ENCODE peak calls at places on chromosomes 7 and 10, in six cellular contexts. L, D, K, C, A and Q are unnamed samples.

GRCh38 chr10:81696609-81697388 is 178.2 kb upstream of the NRG3 start:
- DNase-seq in L (no peak), D (no peak), K (no peak), C (peak), A (peak), Q (peak)

GRCh38 chr7:108094375-108094774 is 35.8 kb downstream of the LAMB4 start:
- DNase-seq in L (peak), D (no peak), K (peak), C (no peak), A (no peak), Q (no peak)

GRCh38 chr7:35003679-35004278 is 33.5 kb downstream of the DPY19L1 start:
- DNase-seq in L (peak), D (no peak), K (peak), C (peak), A (no peak), Q (no peak)

GRCh38 chr7:53835301-53835700 is 706.9 kb upstream of the VSTM2A start:
- DNase-seq in L (no peak), D (no peak), K (no peak), C (no peak), A (no peak), Q (no peak)

GRCh38 chr10:130048081-130048480 is 62.5 kb downstream of the C10orf143 start:
- DNase-seq in L (no peak), D (no peak), K (no peak), C (no peak), A (peak), Q (no peak)

GRCh38 chr7:1842321-1843221 is 172.5 kb downstream of the ELFN1 start:
- DNase-seq in L (peak), D (no peak), K (peak), C (peak), A (no peak), Q (no peak)

GRCh38 chr10:1104971-1105370 is 48.8 kb downstream of the WDR37 start:
- DNase-seq in L (no peak), D (no peak), K (no peak), C (no peak), A (no peak), Q (no peak)

GRCh38 chr7:93551063-93551895 is 23.2 kb downstream of the CALCR start:
- DNase-seq in L (peak), D (peak), K (peak), C (peak), A (no peak), Q (no peak)

GRCh38 chr7:112298543-112299100 is 92.1 kb downstream of the ZNF277 start:
- DNase-seq in L (no peak), D (no peak), K (no peak), C (peak), A (no peak), Q (no peak)

GRCh38 chr10:16348891-16349290 is 87.9 kb upstream of the PTER start:
- DNase-seq in L (no peak), D (no peak), K (no peak), C (no peak), A (no peak), Q (peak)

GRCh38 chr7:84136809-84137208 is 57.8 kb downstream of the SEMA3A start:
- DNase-seq in L (no peak), D (no peak), K (no peak), C (no peak), A (no peak), Q (no peak)

GRCh38 chr10:86077271-86077670 is 289.3 kb downstream of the GRID1 start:
- DNase-seq in L (no peak), D (no peak), K (no peak), C (no peak), A (no peak), Q (no peak)

GRCh38 chr10:70465832-70466231 is 12.7 kb upstream of the PALD1 start:
- DNase-seq in L (no peak), D (no peak), K (no peak), C (no peak), A (no peak), Q (no peak)

GRCh38 chr7:134058980-134059379 is 68.2 kb upstream of the LRGUK start:
- DNase-seq in L (no peak), D (no peak), K (peak), C (peak), A (no peak), Q (peak)

GRCh38 chr7:32670105-32670504 is 174.8 kb downstream of the AVL9 start:
- DNase-seq in L (peak), D (peak), K (peak), C (peak), A (no peak), Q (no peak)

GRCh38 chr7:2231992-2232765 is 566 bp downstream of the MAD1L1 start:
- DNase-seq in L (peak), D (no peak), K (no peak), C (peak), A (peak), Q (no peak)

GRCh38 chr10:124085680-124086079 is 7.7 kb downstream of the CHST15 start:
- DNase-seq in L (no peak), D (no peak), K (no peak), C (no peak), A (no peak), Q (no peak)

GRCh38 chr7:121521681-121522405 is 125.7 kb upstream of the FAM3C start:
- DNase-seq in L (no peak), D (no peak), K (no peak), C (no peak), A (no peak), Q (no peak)

GRCh38 chr7:89017676-89018075 is 222.1 kb upstream of the TEX47 start:
- DNase-seq in L (no peak), D (no peak), K (no peak), C (no peak), A (no peak), Q (no peak)

GRCh38 chr7:142434666-142435174 is 176.9 kb upstream of the PRSS58 start:
- DNase-seq in L (no peak), D (no peak), K (no peak), C (no peak), A (no peak), Q (no peak)

GRCh38 chr10:31299119-31299518 is 19.9 kb upstream of the ZEB1 start:
- DNase-seq in L (no peak), D (no peak), K (peak), C (peak), A (no peak), Q (no peak)

GRCh38 chr10:118832242-118832651 is 77.5 kb upstream of the CACUL1 start:
- DNase-seq in L (no peak), D (no peak), K (peak), C (no peak), A (no peak), Q (no peak)

GRCh38 chr7:90773269-90773668 is 177.1 kb downstream of the CDK14 start:
- DNase-seq in L (no peak), D (no peak), K (no peak), C (no peak), A (no peak), Q (no peak)

GRCh38 chr7:13800694-13801448 is 188.6 kb downstream of the ETV1 start:
- DNase-seq in L (peak), D (no peak), K (peak), C (no peak), A (no peak), Q (no peak)

GRCh38 chr7:12303507-12303906 is 92.4 kb downstream of the TMEM106B start:
- DNase-seq in L (no peak), D (no peak), K (no peak), C (no peak), A (no peak), Q (no peak)

GRCh38 chr10:6299234-6299633 is 96.5 kb downstream of the PFKFB3 start:
- DNase-seq in L (no peak), D (no peak), K (no peak), C (peak), A (no peak), Q (no peak)

GRCh38 chr7:4749798-4750197 is 25.6 kb upstream of the AP5Z1 start:
- DNase-seq in L (no peak), D (no peak), K (no peak), C (no peak), A (no peak), Q (no peak)

GRCh38 chr7:120554960-120555571 is 282.1 kb downstream of the KCND2 start:
- DNase-seq in L (peak), D (peak), K (peak), C (peak), A (peak), Q (peak)

GRCh38 chr7:114645451-114645850 is 230.8 kb downstream of the FOXP2 start:
- DNase-seq in L (no peak), D (no peak), K (no peak), C (no peak), A (no peak), Q (no peak)

DNA sequence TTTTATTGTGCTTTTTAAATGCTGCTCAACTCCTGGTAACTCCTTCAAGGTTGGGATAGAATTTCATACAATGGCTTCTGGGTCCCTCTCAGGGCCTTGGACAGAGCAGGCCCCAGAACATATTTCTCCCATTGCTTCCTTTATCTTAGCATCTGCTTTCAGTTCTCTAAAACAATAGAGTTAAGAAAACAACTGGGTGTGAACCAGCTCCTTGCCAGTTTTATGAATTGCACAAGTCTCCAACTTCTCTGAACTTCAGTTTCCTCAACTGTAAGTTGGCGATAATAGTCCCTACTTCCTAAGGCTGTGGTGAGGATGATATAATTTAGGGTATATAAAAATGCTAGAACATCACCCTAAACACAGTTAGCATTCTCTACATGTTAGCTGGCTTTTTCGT is 77.0 kb upstream of the INHBA start:
- DNase-seq in L (no peak), D (no peak), K (no peak), C (no peak), A (no peak), Q (no peak)
- H2AK5ac ChIP-seq in L (no peak), D (no peak), K (no peak), C (no peak), A (no peak), Q (no peak)

GRCh38 chr10:77176224-77176623 is 461.4 kb downstream of the KCNMA1 start:
- DNase-seq in L (no peak), D (no peak), K (no peak), C (no peak), A (no peak), Q (no peak)
- H2AK5ac ChIP-seq in L (no peak), D (no peak), K (no peak), C (no peak), A (no peak), Q (no peak)

GRCh38 chr7:102288285-102288930 is 1.7 kb downstream of the SH2B2 start:
- DNase-seq in L (peak), D (no peak), K (no peak), C (peak), A (no peak), Q (no peak)
- H2AK5ac ChIP-seq in L (no peak), D (no peak), K (no peak), C (no peak), A (peak), Q (no peak)

GRCh38 chr7:7169296-7169695 is 13.0 kb upstream of the C1GALT1 start:
- DNase-seq in L (no peak), D (no peak), K (no peak), C (no peak), A (no peak), Q (no peak)
- H2AK5ac ChIP-seq in L (no peak), D (no peak), K (no peak), C (no peak), A (no peak), Q (no peak)

GRCh38 chr7:130473877-130474276 is 18.0 kb upstream of the MEST start:
- DNase-seq in L (peak), D (no peak), K (no peak), C (no peak), A (no peak), Q (no peak)
- H2AK5ac ChIP-seq in L (no peak), D (no peak), K (no peak), C (no peak), A (no peak), Q (no peak)

DNA sequence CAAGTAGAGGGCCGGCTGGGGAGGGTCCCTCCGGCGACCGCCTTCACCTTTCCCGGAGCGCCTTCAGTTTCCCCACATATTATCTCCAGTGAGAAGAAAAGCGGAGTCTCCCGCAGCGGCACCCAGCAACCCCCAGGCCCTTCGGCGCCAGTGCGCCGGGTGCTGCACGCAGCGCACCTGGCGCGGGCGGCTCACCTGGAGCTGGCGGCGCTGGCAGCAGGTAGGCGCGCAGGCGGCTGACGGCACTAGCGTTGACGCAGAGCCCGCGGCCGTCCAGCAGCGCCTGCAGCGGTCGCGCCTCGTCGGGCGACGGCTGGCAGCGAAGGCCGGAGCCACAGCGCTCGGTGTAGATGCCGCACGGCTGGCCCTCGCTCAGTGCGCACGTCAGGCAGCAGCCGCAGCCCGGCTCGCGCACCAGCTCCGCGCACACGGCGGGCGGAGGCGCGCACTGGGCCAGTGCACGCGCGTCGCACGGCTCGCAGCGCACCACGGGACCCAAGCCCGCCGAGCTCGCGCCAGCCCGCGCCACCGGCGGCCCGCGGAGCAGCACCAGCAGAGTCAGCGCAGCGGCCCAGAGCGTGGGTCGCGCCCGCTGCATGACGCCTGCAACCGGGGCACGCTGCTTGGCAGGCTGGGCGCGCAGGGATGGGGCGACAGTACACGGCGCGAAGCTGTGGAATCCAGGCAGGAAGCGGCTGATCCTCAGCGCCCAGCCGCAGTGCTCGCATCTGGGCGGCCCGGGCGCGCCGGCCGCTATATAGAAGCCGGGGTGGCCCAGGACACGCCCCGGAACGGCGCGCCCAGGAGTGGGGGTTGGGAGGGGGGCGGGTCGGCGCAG is at the start of gene IGFBP3:
- DNase-seq in L (peak), D (peak), K (peak), C (peak), A (peak), Q (peak)
- H2AK5ac ChIP-seq in L (no peak), D (no peak), K (peak), C (no peak), A (no peak), Q (no peak)